ENCODE peak calls at places on chromosomes 2 and 18, in nine cellular contexts. One of them, this sample, is unnamed. For H3K9me3, the result is how much of the 10 kb centered on the place peaks cover.

GRCh38 chr2:111634995-111635538 is 248.9 kb downstream of the ANAPC1 start:
- DNase-seq in vagina: no peak
- DNase-seq in CD8-positive, alpha-beta T cell: no peak
- DNase-seq in heart left ventricle: no peak
- DNase-seq in transverse colon: no peak
- DNase-seq in cardiac muscle cell: no peak
- DNase-seq in fibroblast of lung: peak
- DNase-seq in left ventricle myocardium inferior: no peak
- DNase-seq in Peyer's patch: no peak
- DNase-seq in this sample: no peak

GRCh38 chr2:10170256-10170655 is 47.7 kb downstream of the RRM2 start:
- DNase-seq in vagina: no peak
- DNase-seq in CD8-positive, alpha-beta T cell: no peak
- DNase-seq in heart left ventricle: no peak
- DNase-seq in transverse colon: no peak
- DNase-seq in cardiac muscle cell: no peak
- DNase-seq in fibroblast of lung: peak
- DNase-seq in left ventricle myocardium inferior: no peak
- DNase-seq in Peyer's patch: no peak
- DNase-seq in this sample: no peak

GRCh38 chr2:98868548-98869271 is 67.3 kb downstream of the CRACDL start:
- DNase-seq in vagina: no peak
- DNase-seq in CD8-positive, alpha-beta T cell: no peak
- DNase-seq in heart left ventricle: no peak
- DNase-seq in transverse colon: peak
- DNase-seq in cardiac muscle cell: no peak
- DNase-seq in fibroblast of lung: no peak
- DNase-seq in left ventricle myocardium inferior: no peak
- DNase-seq in Peyer's patch: no peak
- DNase-seq in this sample: peak

GRCh38 chr2:200003444-200003843 is 48.1 kb downstream of the MAIP1 start:
- DNase-seq in vagina: no peak
- DNase-seq in CD8-positive, alpha-beta T cell: no peak
- DNase-seq in heart left ventricle: no peak
- DNase-seq in transverse colon: no peak
- DNase-seq in cardiac muscle cell: no peak
- DNase-seq in fibroblast of lung: peak
- DNase-seq in left ventricle myocardium inferior: no peak
- DNase-seq in Peyer's patch: no peak
- DNase-seq in this sample: no peak

GRCh38 chr2:68506170-68506569 is 38.8 kb downstream of the APLF start:
- DNase-seq in vagina: no peak
- DNase-seq in CD8-positive, alpha-beta T cell: no peak
- DNase-seq in heart left ventricle: no peak
- DNase-seq in transverse colon: no peak
- DNase-seq in cardiac muscle cell: no peak
- DNase-seq in fibroblast of lung: no peak
- DNase-seq in left ventricle myocardium inferior: no peak
- DNase-seq in Peyer's patch: no peak
- DNase-seq in this sample: no peak

GRCh38 chr2:226524381-226524843 is 275.2 kb downstream of the IRS1 start:
- DNase-seq in vagina: no peak
- DNase-seq in CD8-positive, alpha-beta T cell: no peak
- DNase-seq in heart left ventricle: no peak
- DNase-seq in transverse colon: no peak
- DNase-seq in cardiac muscle cell: no peak
- DNase-seq in fibroblast of lung: peak
- DNase-seq in left ventricle myocardium inferior: no peak
- DNase-seq in Peyer's patch: no peak
- DNase-seq in this sample: peak

GRCh38 chr2:231370749-231371429 is 24.6 kb upstream of the B3GNT7 start:
- DNase-seq in vagina: no peak
- DNase-seq in CD8-positive, alpha-beta T cell: no peak
- DNase-seq in heart left ventricle: no peak
- DNase-seq in transverse colon: no peak
- DNase-seq in cardiac muscle cell: no peak
- DNase-seq in fibroblast of lung: no peak
- DNase-seq in left ventricle myocardium inferior: no peak
- DNase-seq in Peyer's patch: no peak
- DNase-seq in this sample: no peak

GRCh38 chr2:216031960-216032689 is 18.8 kb upstream of the MREG start:
- DNase-seq in vagina: no peak
- DNase-seq in CD8-positive, alpha-beta T cell: no peak
- DNase-seq in heart left ventricle: no peak
- DNase-seq in transverse colon: no peak
- DNase-seq in cardiac muscle cell: no peak
- DNase-seq in fibroblast of lung: peak
- DNase-seq in left ventricle myocardium inferior: no peak
- DNase-seq in Peyer's patch: no peak
- DNase-seq in this sample: no peak

GRCh38 chr2:233479616-233480489 is 86.7 kb downstream of the USP40 start:
- DNase-seq in vagina: no peak
- DNase-seq in CD8-positive, alpha-beta T cell: no peak
- DNase-seq in heart left ventricle: no peak
- DNase-seq in transverse colon: no peak
- DNase-seq in cardiac muscle cell: no peak
- DNase-seq in fibroblast of lung: no peak
- DNase-seq in left ventricle myocardium inferior: no peak
- DNase-seq in Peyer's patch: no peak
- DNase-seq in this sample: no peak

GRCh38 chr2:205902041-205902898 is 183.7 kb downstream of the INO80D start:
- DNase-seq in vagina: no peak
- DNase-seq in CD8-positive, alpha-beta T cell: no peak
- DNase-seq in heart left ventricle: no peak
- DNase-seq in transverse colon: peak
- DNase-seq in cardiac muscle cell: no peak
- DNase-seq in fibroblast of lung: peak
- DNase-seq in left ventricle myocardium inferior: no peak
- DNase-seq in Peyer's patch: no peak
- DNase-seq in this sample: no peak

GRCh38 chr2:230654057-230654456 is 58.6 kb upstream of the CAB39 start:
- DNase-seq in vagina: no peak
- DNase-seq in CD8-positive, alpha-beta T cell: no peak
- DNase-seq in heart left ventricle: no peak
- DNase-seq in transverse colon: no peak
- DNase-seq in cardiac muscle cell: no peak
- DNase-seq in fibroblast of lung: no peak
- DNase-seq in left ventricle myocardium inferior: no peak
- DNase-seq in Peyer's patch: no peak
- DNase-seq in this sample: no peak

GRCh38 chr2:47300081-47300480 is 102.9 kb upstream of the MSH2 start:
- DNase-seq in vagina: no peak
- DNase-seq in CD8-positive, alpha-beta T cell: no peak
- DNase-seq in heart left ventricle: no peak
- DNase-seq in transverse colon: no peak
- DNase-seq in cardiac muscle cell: no peak
- DNase-seq in fibroblast of lung: no peak
- DNase-seq in left ventricle myocardium inferior: no peak
- DNase-seq in Peyer's patch: no peak
- DNase-seq in this sample: no peak

GRCh38 chr2:94762600-94762999 is 108.6 kb upstream of the TEKT4 start:
- DNase-seq in vagina: no peak
- DNase-seq in CD8-positive, alpha-beta T cell: no peak
- DNase-seq in heart left ventricle: no peak
- DNase-seq in transverse colon: no peak
- DNase-seq in cardiac muscle cell: no peak
- DNase-seq in fibroblast of lung: no peak
- DNase-seq in left ventricle myocardium inferior: no peak
- DNase-seq in Peyer's patch: no peak
- DNase-seq in this sample: no peak

GRCh38 chr2:94763318-94763717 is 107.9 kb upstream of the TEKT4 start:
- DNase-seq in vagina: no peak
- DNase-seq in CD8-positive, alpha-beta T cell: no peak
- DNase-seq in heart left ventricle: no peak
- DNase-seq in transverse colon: no peak
- DNase-seq in cardiac muscle cell: no peak
- DNase-seq in fibroblast of lung: no peak
- DNase-seq in left ventricle myocardium inferior: no peak
- DNase-seq in Peyer's patch: no peak
- DNase-seq in this sample: no peak

GRCh38 chr2:94769733-94770132 is 101.5 kb upstream of the TEKT4 start:
- DNase-seq in vagina: no peak
- DNase-seq in CD8-positive, alpha-beta T cell: no peak
- DNase-seq in heart left ventricle: no peak
- DNase-seq in transverse colon: no peak
- DNase-seq in cardiac muscle cell: no peak
- DNase-seq in fibroblast of lung: no peak
- DNase-seq in left ventricle myocardium inferior: no peak
- DNase-seq in Peyer's patch: no peak
- DNase-seq in this sample: no peak

DNA sequence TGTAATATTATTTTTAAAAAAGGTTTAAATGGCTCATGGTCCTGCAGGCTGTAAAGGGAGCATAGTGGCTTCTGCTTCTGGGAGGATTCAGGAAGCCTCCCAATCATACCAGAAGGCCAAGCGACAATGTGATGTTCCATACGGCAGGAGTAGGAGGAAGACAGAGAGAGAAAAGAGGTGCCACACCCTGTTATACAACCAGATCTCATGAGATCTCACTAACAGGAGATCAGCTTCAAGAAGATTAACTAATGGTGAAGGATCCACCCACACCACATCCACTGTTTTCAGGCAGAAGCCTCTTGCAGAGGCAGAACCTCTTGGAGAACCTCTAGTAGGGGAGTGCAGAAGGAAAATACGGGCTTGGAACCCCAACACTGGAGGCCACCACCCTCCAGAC is 103.9 kb upstream of the TEKT4 start:
- DNase-seq in vagina: no peak
- DNase-seq in CD8-positive, alpha-beta T cell: no peak
- DNase-seq in heart left ventricle: no peak
- DNase-seq in transverse colon: no peak
- DNase-seq in cardiac muscle cell: no peak
- DNase-seq in fibroblast of lung: no peak
- DNase-seq in left ventricle myocardium inferior: no peak
- DNase-seq in Peyer's patch: no peak
- DNase-seq in this sample: no peak
- H3K9me3 ChIP-seq in vagina: under half
- H3K9me3 ChIP-seq in CD8-positive, alpha-beta T cell: under half
- H3K9me3 ChIP-seq in heart left ventricle: under half
- H3K9me3 ChIP-seq in transverse colon: under half
- H3K9me3 ChIP-seq in cardiac muscle cell: under half
- H3K9me3 ChIP-seq in fibroblast of lung: under half
- H3K9me3 ChIP-seq in left ventricle myocardium inferior: under half
- H3K9me3 ChIP-seq in Peyer's patch: under half
- H3K9me3 ChIP-seq in this sample: under half

GRCh38 chr18:63307555-63308200 is 11.9 kb downstream of the BCL2 start:
- DNase-seq in vagina: no peak
- DNase-seq in CD8-positive, alpha-beta T cell: no peak
- DNase-seq in heart left ventricle: no peak
- DNase-seq in transverse colon: no peak
- DNase-seq in cardiac muscle cell: no peak
- DNase-seq in fibroblast of lung: peak
- DNase-seq in left ventricle myocardium inferior: no peak
- DNase-seq in Peyer's patch: no peak
- DNase-seq in this sample: no peak

GRCh38 chr18:63309422-63309821 is 10.1 kb downstream of the BCL2 start:
- DNase-seq in vagina: no peak
- DNase-seq in CD8-positive, alpha-beta T cell: no peak
- DNase-seq in heart left ventricle: no peak
- DNase-seq in transverse colon: no peak
- DNase-seq in cardiac muscle cell: no peak
- DNase-seq in fibroblast of lung: no peak
- DNase-seq in left ventricle myocardium inferior: no peak
- DNase-seq in Peyer's patch: no peak
- DNase-seq in this sample: no peak

GRCh38 chr18:63306249-63306648 is 13.3 kb downstream of the BCL2 start:
- DNase-seq in vagina: no peak
- DNase-seq in CD8-positive, alpha-beta T cell: no peak
- DNase-seq in heart left ventricle: no peak
- DNase-seq in transverse colon: no peak
- DNase-seq in cardiac muscle cell: no peak
- DNase-seq in fibroblast of lung: no peak
- DNase-seq in left ventricle myocardium inferior: no peak
- DNase-seq in Peyer's patch: no peak
- DNase-seq in this sample: no peak

GRCh38 chr18:63303562-63303961 is 16.0 kb downstream of the BCL2 start:
- DNase-seq in vagina: no peak
- DNase-seq in CD8-positive, alpha-beta T cell: no peak
- DNase-seq in heart left ventricle: no peak
- DNase-seq in transverse colon: no peak
- DNase-seq in cardiac muscle cell: no peak
- DNase-seq in fibroblast of lung: no peak
- DNase-seq in left ventricle myocardium inferior: no peak
- DNase-seq in Peyer's patch: no peak
- DNase-seq in this sample: no peak

GRCh38 chr18:63306819-63307554 is 12.6 kb downstream of the BCL2 start:
- DNase-seq in vagina: no peak
- DNase-seq in CD8-positive, alpha-beta T cell: no peak
- DNase-seq in heart left ventricle: no peak
- DNase-seq in transverse colon: no peak
- DNase-seq in cardiac muscle cell: no peak
- DNase-seq in fibroblast of lung: no peak
- DNase-seq in left ventricle myocardium inferior: no peak
- DNase-seq in Peyer's patch: no peak
- DNase-seq in this sample: no peak
- H3K4me3 ChIP-seq in vagina: no peak
- H3K4me3 ChIP-seq in CD8-positive, alpha-beta T cell: no peak
- H3K4me3 ChIP-seq in heart left ventricle: no peak
- H3K4me3 ChIP-seq in transverse colon: no peak
- H3K4me3 ChIP-seq in cardiac muscle cell: no peak
- H3K4me3 ChIP-seq in fibroblast of lung: no peak
- H3K4me3 ChIP-seq in left ventricle myocardium inferior: no peak
- H3K4me3 ChIP-seq in Peyer's patch: no peak
- H3K4me3 ChIP-seq in this sample: no peak

DNA sequence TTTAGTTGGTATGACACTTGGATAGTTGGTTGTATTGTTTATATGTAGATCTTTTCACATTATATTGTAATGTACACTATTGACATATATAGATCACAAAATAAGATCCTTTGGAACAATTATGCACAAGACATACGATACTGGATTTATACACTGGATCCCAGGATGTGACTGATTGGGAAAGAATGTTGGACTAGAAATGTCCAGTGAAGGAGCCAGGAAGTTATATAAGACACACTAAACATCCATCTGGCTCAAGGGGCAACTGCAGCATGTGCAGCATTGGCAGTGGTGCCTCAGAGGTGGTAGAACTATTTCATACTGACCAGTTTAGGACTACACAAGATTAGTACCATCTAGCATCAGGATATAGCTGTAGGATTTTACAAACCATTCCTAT is 104.9 kb downstream of the TRABD2A start:
- DNase-seq in vagina: no peak
- DNase-seq in CD8-positive, alpha-beta T cell: no peak
- DNase-seq in heart left ventricle: no peak
- DNase-seq in transverse colon: no peak
- DNase-seq in cardiac muscle cell: no peak
- DNase-seq in fibroblast of lung: peak
- DNase-seq in left ventricle myocardium inferior: no peak
- DNase-seq in Peyer's patch: no peak
- DNase-seq in this sample: no peak
- H3K9me3 ChIP-seq in vagina: under half
- H3K9me3 ChIP-seq in CD8-positive, alpha-beta T cell: under half
- H3K9me3 ChIP-seq in heart left ventricle: under half
- H3K9me3 ChIP-seq in transverse colon: under half
- H3K9me3 ChIP-seq in cardiac muscle cell: under half
- H3K9me3 ChIP-seq in fibroblast of lung: under half
- H3K9me3 ChIP-seq in left ventricle myocardium inferior: half or more
- H3K9me3 ChIP-seq in Peyer's patch: under half
- H3K9me3 ChIP-seq in this sample: under half

GRCh38 chr18:72114801-72115594 is 429.1 kb downstream of the CBLN2 start:
- DNase-seq in vagina: no peak
- DNase-seq in CD8-positive, alpha-beta T cell: no peak
- DNase-seq in heart left ventricle: no peak
- DNase-seq in transverse colon: no peak
- DNase-seq in cardiac muscle cell: no peak
- DNase-seq in fibroblast of lung: no peak
- DNase-seq in left ventricle myocardium inferior: no peak
- DNase-seq in Peyer's patch: no peak
- DNase-seq in this sample: no peak

GRCh38 chr18:72119082-72119481 is 425.1 kb downstream of the CBLN2 start:
- DNase-seq in vagina: no peak
- DNase-seq in CD8-positive, alpha-beta T cell: no peak
- DNase-seq in heart left ventricle: no peak
- DNase-seq in transverse colon: no peak
- DNase-seq in cardiac muscle cell: no peak
- DNase-seq in fibroblast of lung: no peak
- DNase-seq in left ventricle myocardium inferior: no peak
- DNase-seq in Peyer's patch: no peak
- DNase-seq in this sample: no peak
- H3K4me3 ChIP-seq in vagina: no peak
- H3K4me3 ChIP-seq in CD8-positive, alpha-beta T cell: no peak
- H3K4me3 ChIP-seq in heart left ventricle: no peak
- H3K4me3 ChIP-seq in transverse colon: no peak
- H3K4me3 ChIP-seq in cardiac muscle cell: no peak
- H3K4me3 ChIP-seq in fibroblast of lung: no peak
- H3K4me3 ChIP-seq in left ventricle myocardium inferior: no peak
- H3K4me3 ChIP-seq in Peyer's patch: no peak
- H3K4me3 ChIP-seq in this sample: no peak